ENCODE peak calls at places on chromosomes 2 and 18, in five cellular contexts. J, A, C, D and O are unnamed samples.

GRCh38 chr2:109135572-109136185 is 6.7 kb downstream of the SH3RF3 start:
- DNase-seq in D (no peak), C (no peak), J (no peak), A (no peak), O (no peak)

GRCh38 chr2:99430614-99431258 is 59.1 kb downstream of the REV1 start:
- DNase-seq in J (no peak), D (no peak), A (no peak), C (peak), O (peak)

GRCh38 chr2:29420999-29421856 is 306.0 kb downstream of the CLIP4 start:
- DNase-seq in J (no peak), C (no peak), A (no peak), D (no peak), O (no peak)

GRCh38 chr2:72148975-72149555 is 1.4 kb upstream of the CYP26B1 start:
- DNase-seq in C (peak), D (no peak), A (peak), J (no peak), O (no peak)

GRCh38 chr18:61216086-61216485 is 117.1 kb upstream of the CDH20 start:
- DNase-seq in A (no peak), J (no peak), C (no peak), D (no peak), O (no peak)

GRCh38 chr2:153823880-153824279 is 47.8 kb upstream of the GALNT13 start:
- DNase-seq in C (no peak), J (no peak), D (no peak), A (no peak), O (no peak)

GRCh38 chr2:60551241-60552095 is 2.0 kb downstream of the BCL11A start:
- DNase-seq in A (no peak), J (no peak), C (peak), D (no peak), O (no peak)

GRCh38 chr2:3605013-3605961 is 10.4 kb downstream of the COLEC11 start:
- DNase-seq in J (no peak), C (peak), A (peak), D (peak), O (no peak)

GRCh38 chr2:88690591-88691338 is 708 bp upstream of the RPIA start:
- DNase-seq in D (peak), C (peak), A (peak), J (no peak), O (no peak)

GRCh38 chr2:166671235-166671634 is 177.2 kb upstream of the SCN7A start:
- DNase-seq in C (no peak), J (no peak), A (no peak), D (no peak), O (no peak)

GRCh38 chr2:212843409-212844199 is 305.0 kb upstream of the ERBB4 start:
- DNase-seq in J (no peak), C (peak), A (no peak), D (no peak), O (peak)

GRCh38 chr2:19835818-19836281 is 65.9 kb downstream of the TTC32 start:
- DNase-seq in D (no peak), J (no peak), C (peak), A (no peak), O (no peak)

GRCh38 chr2:130374587-130375290 is 18.9 kb downstream of the PTPN18 start:
- DNase-seq in J (no peak), C (no peak), A (no peak), D (no peak), O (no peak)

GRCh38 chr2:106137944-106138903 is 55.9 kb downstream of the UXS1 start:
- DNase-seq in D (peak), A (no peak), C (no peak), J (no peak), O (no peak)

GRCh38 chr2:129757915-129758421 is 221.5 kb upstream of the RAB6C start:
- DNase-seq in A (no peak), C (no peak), J (no peak), D (no peak), O (no peak)